ENCODE peak calls at places on chromosomes 4 and X, in nine cellular contexts. X is lower lobe of right lung; S is HFFc6; C is left ventricle myocardium superior; T is activated naive CD8-positive, alpha-beta T cell treated with anti-CD3 and anti-CD28 coated beads, Interleukin-2, amount 50 U/mL, for 24 hours; H is ureter; A is iris pigment epithelial cell; P is GM10248; J is NCI-H1436. Y is an unnamed sample.

GRCh38 chr4:140609548-140610425 is 41.0 kb upstream of the UCP1 start:
- DNase-seq in X (no peak), P (peak; percentile 66), J (peak; percentile 57), A (peak; percentile 50), S (peak; percentile 58), T (no peak), H (no peak), C (no peak), Y (no peak)

GRCh38 chrX:47283015-47283771 is 50.4 kb downstream of the USP11 start:
- DNase-seq in S (peak; percentile 39), J (peak; percentile 14), X (no peak), A (peak; percentile 47), H (no peak), T (no peak), C (no peak), P (peak; percentile 53), Y (no peak)

GRCh38 chr4:57182132-57182874 is 72.1 kb upstream of the IGFBP7 start:
- DNase-seq in J (no peak), S (no peak), X (no peak), P (no peak), T (no peak), H (no peak), C (peak; percentile 83), A (no peak), Y (no peak)

GRCh38 chrX:132153166-132153565 is 25.3 kb upstream of the FRMD7 start:
- DNase-seq in A (no peak), C (no peak), P (no peak), T (no peak), X (no peak), H (no peak), J (no peak), S (no peak), Y (no peak)

GRCh38 chrX:101417190-101417589 is 9.2 kb downstream of the HNRNPH2 start:
- DNase-seq in S (no peak), H (no peak), T (no peak), A (no peak), J (no peak), P (no peak), X (no peak), C (no peak), Y (no peak)

GRCh38 chrX:329291-329910 is 10.8 kb upstream of the GTPBP6 start:
- DNase-seq in J (no peak), H (no peak), P (no peak), S (no peak), T (no peak), A (no peak), X (no peak), C (no peak), Y (no peak)

GRCh38 chr4:135243960-135244561 is 1042.5 kb upstream of the PABPC4L start:
- DNase-seq in X (no peak), J (no peak), H (no peak), C (no peak), P (no peak), T (no peak), A (peak; percentile 11), S (peak; percentile 48), Y (no peak)

GRCh38 chr4:159639924-159640323 is 537.0 kb downstream of the RAPGEF2 start:
- DNase-seq in J (no peak), X (no peak), T (no peak), P (no peak), H (no peak), C (no peak), A (no peak), S (no peak), Y (no peak)

GRCh38 chr4:157221895-157222763 is 1.6 kb downstream of the GRIA2 start:
- DNase-seq in S (no peak), J (no peak), A (peak; percentile 3), C (no peak), P (no peak), H (no peak), T (no peak), X (no peak), Y (no peak)

GRCh38 chrX:123217728-123218127 is 33.6 kb downstream of the GRIA3 start:
- DNase-seq in X (no peak), C (no peak), T (no peak), H (no peak), A (no peak), J (no peak), S (no peak), P (no peak), Y (no peak)

GRCh38 chrX:129636175-129636681 is 18.5 kb downstream of the APLN start:
- DNase-seq in T (no peak), C (no peak), J (no peak), X (no peak), A (no peak), H (no peak), S (no peak), P (no peak), Y (no peak)

GRCh38 chr4:1310031-1310795 is 20.5 kb downstream of the MAEA start:
- DNase-seq in C (peak; percentile 18), H (no peak), S (no peak), J (no peak), X (no peak), A (peak; percentile 45), P (no peak), T (no peak), Y (no peak)

GRCh38 chrX:17374619-17375360 is at the start of gene NHS:
- DNase-seq in J (peak; percentile 63), C (peak; percentile 76), T (peak; percentile 10), A (peak; percentile 42), S (peak; percentile 60), P (no peak), X (peak; percentile 52), H (peak; percentile 78), Y (no peak)

GRCh38 chr4:84634961-84635360 is 52.0 kb downstream of the CDS1 start:
- DNase-seq in J (no peak), S (no peak), A (no peak), P (no peak), X (no peak), C (no peak), T (no peak), H (no peak), Y (no peak)

GRCh38 chrX:123013141-123013540 is 170.9 kb upstream of the GRIA3 start:
- DNase-seq in X (no peak), T (no peak), C (no peak), A (no peak), J (no peak), H (no peak), S (no peak), P (no peak), Y (no peak)

GRCh38 chr4:84985952-84986351 is 19.5 kb upstream of the WDFY3 start:
- DNase-seq in C (no peak), J (no peak), H (no peak), A (peak; percentile 76), S (peak; percentile 79), X (no peak), P (no peak), T (no peak), Y (no peak)

GRCh38 chrX:115486510-115486909 is 74.5 kb upstream of the PLS3 start:
- DNase-seq in C (no peak), P (no peak), J (no peak), T (no peak), S (no peak), A (no peak), H (no peak), X (no peak), Y (no peak)

GRCh38 chrX:100413231-100413630 is 3.2 kb upstream of the PCDH19 start:
- DNase-seq in J (peak; percentile 46), P (peak; percentile 39), H (no peak), S (peak; percentile 34), C (peak; percentile 29), T (no peak), A (peak; percentile 63), X (no peak), Y (peak; percentile 2)

GRCh38 chr4:141395246-141395830 is 174.6 kb downstream of the ZNF330 start:
- DNase-seq in T (no peak), H (no peak), S (peak; percentile 9), C (no peak), X (no peak), P (no peak), A (peak; percentile 60), J (no peak), Y (no peak)

GRCh38 chr4:120466429-120466828 is 399.8 kb upstream of the MAD2L1 start:
- DNase-seq in A (no peak), C (no peak), J (no peak), T (no peak), H (no peak), P (no peak), X (no peak), S (no peak), Y (no peak)

GRCh38 chrX:96407043-96407442 is 277.6 kb upstream of the DIAPH2 start:
- DNase-seq in H (peak; percentile 44), S (peak; percentile 13), P (no peak), J (no peak), T (no peak), C (peak; percentile 36), A (peak; percentile 62), X (no peak), Y (no peak)

GRCh38 chr4:142420461-142421095 is 425.5 kb downstream of the INPP4B start:
- DNase-seq in A (no peak), J (no peak), P (no peak), C (no peak), T (no peak), H (no peak), S (no peak), X (no peak), Y (no peak)

GRCh38 chr4:41541697-41542096 is 3.7 kb downstream of the LIMCH1 start:
- DNase-seq in P (no peak), S (no peak), T (no peak), C (no peak), J (no peak), X (no peak), H (no peak), A (peak; percentile 61), Y (no peak)

GRCh38 chr4:81675785-81676427 is 204.2 kb upstream of the RASGEF1B start:
- DNase-seq in S (no peak), A (no peak), P (no peak), H (no peak), J (no peak), T (no peak), C (no peak), X (no peak), Y (no peak)

GRCh38 chr4:56772134-56772533 is 49.4 kb downstream of the SPINK2 start:
- DNase-seq in H (no peak), S (no peak), P (no peak), T (no peak), J (no peak), X (no peak), C (no peak), A (peak; percentile 54), Y (no peak)

GRCh38 chr4:8821151-8821950 is 50.3 kb downstream of the HMX1 start:
- DNase-seq in X (peak; percentile 38), H (no peak), A (no peak), C (no peak), T (no peak), S (no peak), P (no peak), J (no peak), Y (no peak)

GRCh38 chrX:19563746-19564145 is 48.4 kb upstream of the MAP3K15 start:
- DNase-seq in P (no peak), H (no peak), X (no peak), S (no peak), A (no peak), C (no peak), J (no peak), T (no peak), Y (no peak)

GRCh38 chr4:23775694-23776093 is 114.2 kb downstream of the PPARGC1A start:
- DNase-seq in P (no peak), X (no peak), T (no peak), A (no peak), C (no peak), S (no peak), H (no peak), J (no peak), Y (no peak)

GRCh38 chrX:77070108-77070918 is 376.9 kb upstream of the FGF16 start:
- DNase-seq in P (no peak), J (no peak), H (no peak), A (no peak), S (no peak), X (no peak), C (no peak), T (no peak), Y (no peak)